ENCODE peak calls at places on chromosomes 13 and 19, in seven cellular contexts. U, K, E, V, C, Z and I are unnamed samples.
A peak's percentile ranks its signal among the peaks of the same experiment; 100 is the strongest.

GRCh38 chr13:113976711-113977684 is 3.1 kb upstream of the C13orf46 start:
- DNase-seq in U (peak; percentile 61), K (no peak), E (no peak), V (no peak), C (no peak), Z (peak; percentile 48), I (no peak)

GRCh38 chr13:94369862-94370491 is 109.5 kb downstream of the DCT start:
- DNase-seq in U (no peak), K (no peak), E (no peak), V (no peak), C (no peak), Z (no peak), I (no peak)

GRCh38 chr19:49852631-49853126 is 1.7 kb downstream of the PTOV1 start:
- DNase-seq in U (no peak), K (no peak), E (no peak), V (no peak), C (no peak), Z (no peak), I (no peak)

GRCh38 chr13:99610702-99611289 is 109.5 kb downstream of the TM9SF2 start:
- DNase-seq in U (no peak), K (no peak), E (no peak), V (no peak), C (no peak), Z (no peak), I (no peak)

GRCh38 chr13:43072394-43072793 is 49.0 kb downstream of the DNAJC15 start:
- DNase-seq in U (no peak), K (no peak), E (peak; percentile 63), V (no peak), C (peak; percentile 52), Z (peak; percentile 59), I (no peak)

GRCh38 chr19:8473652-8474476 is 28.6 kb downstream of the PRAM1 start:
- DNase-seq in U (no peak), K (no peak), E (no peak), V (no peak), C (no peak), Z (no peak), I (no peak)

GRCh38 chr13:50917572-50917971 is 8.0 kb downstream of the RNASEH2B start:
- DNase-seq in U (no peak), K (no peak), E (no peak), V (peak; percentile 12), C (no peak), Z (no peak), I (no peak)

GRCh38 chr19:46488551-46488950 is 7.1 kb downstream of the PNMA8B start:
- DNase-seq in U (no peak), K (peak; percentile 50), E (no peak), V (no peak), C (no peak), Z (no peak), I (no peak)

GRCh38 chr19:8158411-8159074 is 9.2 kb upstream of the FBN3 start:
- DNase-seq in U (peak; percentile 75), K (peak; percentile 80), E (peak; percentile 73), V (peak; percentile 89), C (no peak), Z (no peak), I (no peak)

GRCh38 chr19:54329476-54330165 is 9.3 kb downstream of the LILRA4 start:
- DNase-seq in U (no peak), K (no peak), E (no peak), V (no peak), C (no peak), Z (no peak), I (peak; percentile 33)

GRCh38 chr19:49939721-49940481 is 10.6 kb upstream of the NUP62 start:
- DNase-seq in U (no peak), K (peak; percentile 62), E (no peak), V (no peak), C (no peak), Z (no peak), I (no peak)

GRCh38 chr13:63516124-63516523 is 2100.5 kb upstream of the PCDH20 start:
- DNase-seq in U (no peak), K (no peak), E (no peak), V (no peak), C (no peak), Z (no peak), I (no peak)

GRCh38 chr19:47593860-47594259 is 15.1 kb upstream of the BICRA start:
- DNase-seq in U (no peak), K (no peak), E (no peak), V (no peak), C (no peak), Z (no peak), I (no peak)

GRCh38 chr13:29369060-29369743 is 226.3 kb downstream of the SLC7A1 start:
- DNase-seq in U (peak; percentile 11), K (peak; percentile 69), E (no peak), V (peak; percentile 73), C (no peak), Z (no peak), I (no peak)

GRCh38 chr13:80084086-80084676 is 256.7 kb downstream of the SPRY2 start:
- DNase-seq in U (peak; percentile 83), K (no peak), E (no peak), V (no peak), C (no peak), Z (no peak), I (no peak)

GRCh38 chr19:54893406-54893805 is 12.5 kb upstream of the NCR1 start:
- DNase-seq in U (no peak), K (peak; percentile 96), E (no peak), V (no peak), C (no peak), Z (no peak), I (no peak)

GRCh38 chr13:26621731-26622401 is 64.4 kb downstream of the WASF3 start:
- DNase-seq in U (no peak), K (no peak), E (no peak), V (peak; percentile 69), C (no peak), Z (no peak), I (no peak)
- H3K27ac ChIP-seq in U (no peak overlapping the region), K (no peak overlapping the region), E (no peak overlapping the region), V (peak overlapping the region; percentile 78), C (no peak overlapping the region), Z (no peak overlapping the region), I (no peak overlapping the region)

GRCh38 chr13:96960379-96960778 is 33.9 kb downstream of the OXGR1 start:
- DNase-seq in U (no peak), K (no peak), E (no peak), V (no peak), C (no peak), Z (no peak), I (no peak)

GRCh38 chr13:96963786-96964475 is 30.3 kb downstream of the OXGR1 start:
- DNase-seq in U (no peak), K (no peak), E (no peak), V (no peak), C (no peak), Z (no peak), I (no peak)

GRCh38 chr13:96952592-96952991 is 41.7 kb downstream of the OXGR1 start:
- DNase-seq in U (no peak), K (no peak), E (no peak), V (no peak), C (no peak), Z (no peak), I (no peak)

GRCh38 chr13:96958286-96958891 is 35.9 kb downstream of the OXGR1 start:
- DNase-seq in U (peak; percentile 40), K (no peak), E (peak; percentile 56), V (peak; percentile 71), C (no peak), Z (no peak), I (no peak)
- H3K4me3 ChIP-seq in U (no peak overlapping the region), K (no peak overlapping the region), E (no peak overlapping the region), V (no peak overlapping the region), C (no peak overlapping the region), Z (no peak overlapping the region), I (no peak overlapping the region)

GRCh38 chr13:53191091-53191490 is 162.5 kb downstream of the OLFM4 start:
- DNase-seq in U (no peak), K (peak; percentile 81), E (no peak), V (peak; percentile 11), C (no peak), Z (no peak), I (no peak)

DNA sequence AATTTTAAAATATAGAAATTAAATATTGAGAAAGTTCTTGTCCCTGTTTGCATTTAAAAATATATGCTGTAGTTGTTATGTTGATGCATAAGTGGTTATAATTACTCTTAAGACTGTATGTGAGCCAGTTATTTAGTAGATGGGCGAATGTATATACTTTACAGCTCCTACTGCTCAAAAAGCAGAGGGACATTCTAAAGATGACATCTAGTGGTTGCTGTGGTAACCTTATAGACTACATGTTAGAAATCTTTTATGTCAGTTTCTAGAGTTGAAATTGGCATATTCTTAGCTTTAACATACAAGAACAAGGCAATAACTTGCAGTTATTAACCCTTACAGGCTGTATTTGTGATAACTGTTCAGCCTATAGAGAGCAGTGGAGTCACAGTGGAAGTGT is 160.5 kb downstream of the OLFM4 start:
- DNase-seq in U (no peak), K (no peak), E (no peak), V (no peak), C (no peak), Z (no peak), I (no peak)
- TF ChIP-seq CTCF in U (no peak), K (peak; percentile 51), E (no peak), V (no peak), C (peak; percentile 7), Z (no peak), I (no peak)

DNA sequence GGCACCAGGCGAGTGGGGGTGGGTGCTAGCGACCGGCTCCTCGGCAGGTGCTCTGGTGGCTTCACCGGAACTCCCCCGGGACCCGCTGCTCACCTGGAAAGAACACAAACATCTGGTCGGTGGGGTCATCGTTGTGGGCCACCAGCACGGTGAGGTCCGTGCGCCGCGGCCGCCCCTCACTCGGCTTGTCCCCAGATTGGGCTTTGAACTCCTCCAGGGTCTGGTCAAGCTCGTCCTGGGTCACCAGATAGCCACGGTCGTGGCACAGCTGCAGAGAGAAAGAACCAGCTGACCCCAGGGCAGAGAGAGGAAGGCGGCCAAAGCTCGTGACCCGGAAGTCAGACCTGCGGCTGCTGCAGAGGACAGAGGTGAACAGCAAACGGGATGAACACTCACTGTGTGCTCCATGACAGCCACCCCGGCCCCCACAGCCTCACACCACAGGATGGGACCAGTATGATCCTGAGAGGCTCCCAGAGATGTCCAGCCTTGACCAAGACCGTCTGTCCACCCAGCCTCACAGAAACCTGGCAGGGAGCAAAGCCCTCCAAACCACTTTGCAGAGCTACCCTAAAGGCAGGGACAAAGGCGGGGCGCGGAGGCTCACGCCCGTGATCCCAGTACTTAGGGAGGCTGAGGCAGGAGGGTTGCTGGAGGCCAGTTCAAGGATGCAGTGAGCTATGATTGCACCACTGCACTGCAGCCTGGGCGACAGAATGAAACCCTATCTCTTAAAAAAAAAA is 1.2 kb downstream of the POLR2E start:
- DNase-seq in U (no peak), K (no peak), E (no peak), V (no peak), C (no peak), Z (peak; percentile 57), I (no peak)
- H3K27ac ChIP-seq in U (no peak overlapping the region), K (no peak overlapping the region), E (no peak overlapping the region), V (no peak overlapping the region), C (no peak overlapping the region), Z (peak overlapping the region; percentile 73), I (no peak overlapping the region)

GRCh38 chr13:72181661-72182060 is 314.7 kb upstream of the DACH1 start:
- DNase-seq in U (no peak), K (no peak), E (no peak), V (no peak), C (no peak), Z (no peak), I (no peak)

GRCh38 chr13:72174549-72174948 is 307.5 kb upstream of the DACH1 start:
- DNase-seq in U (no peak), K (no peak), E (no peak), V (no peak), C (no peak), Z (no peak), I (no peak)

GRCh38 chr13:72185756-72186155 is 318.8 kb upstream of the DACH1 start:
- DNase-seq in U (no peak), K (no peak), E (no peak), V (no peak), C (no peak), Z (no peak), I (no peak)

GRCh38 chr13:72180253-72180952 is 313.4 kb upstream of the DACH1 start:
- DNase-seq in U (peak; percentile 58), K (peak; percentile 53), E (no peak), V (no peak), C (no peak), Z (no peak), I (no peak)
- H3K4me3 ChIP-seq in U (no peak overlapping the region), K (no peak overlapping the region), E (no peak overlapping the region), V (no peak overlapping the region), C (no peak overlapping the region), Z (no peak overlapping the region), I (no peak overlapping the region)